ENCODE peak calls at places on chromosomes 16 and 17, in ten cellular contexts. One of them, this sample, is unnamed.

GRCh38 chr17:60390223-60390622 is 1.7 kb downstream of the USP32 start:
- DNase-seq in astrocyte of the spinal cord: peak; percentile 35
- DNase-seq in cardiac muscle cell: peak; percentile 85
- DNase-seq in neural crest cell: no peak
- DNase-seq in kidney tubule cell: peak; percentile 57
- DNase-seq in memory B cell: no peak
- DNase-seq in AG08395: peak; percentile 67
- DNase-seq in left ventricle myocardium inferior: no peak
- DNase-seq in mesendoderm: no peak
- DNase-seq in HS-5: peak; percentile 71
- DNase-seq in this sample: peak; percentile 58

GRCh38 chr17:11023639-11024479 is 186.0 kb upstream of the PIRT start:
- DNase-seq in neural crest cell: no peak
- DNase-seq in astrocyte of the spinal cord: no peak
- DNase-seq in cardiac muscle cell: no peak
- DNase-seq in memory B cell: no peak
- DNase-seq in AG08395: no peak
- DNase-seq in left ventricle myocardium inferior: no peak
- DNase-seq in kidney tubule cell: no peak
- DNase-seq in HS-5: no peak
- DNase-seq in mesendoderm: no peak
- DNase-seq in this sample: no peak

GRCh38 chr16:19677403-19677802 is 40.6 kb downstream of the KNOP1 start:
- DNase-seq in HS-5: no peak
- DNase-seq in mesendoderm: no peak
- DNase-seq in neural crest cell: no peak
- DNase-seq in cardiac muscle cell: no peak
- DNase-seq in kidney tubule cell: no peak
- DNase-seq in memory B cell: no peak
- DNase-seq in AG08395: no peak
- DNase-seq in astrocyte of the spinal cord: no peak
- DNase-seq in left ventricle myocardium inferior: peak; percentile 32
- DNase-seq in this sample: no peak

GRCh38 chr17:78923660-78924453 is 1.3 kb downstream of the TIMP2 start:
- DNase-seq in neural crest cell: no peak
- DNase-seq in left ventricle myocardium inferior: peak; percentile 61
- DNase-seq in mesendoderm: peak; percentile 66
- DNase-seq in memory B cell: peak; percentile 70
- DNase-seq in HS-5: no peak
- DNase-seq in AG08395: peak; percentile 28
- DNase-seq in kidney tubule cell: peak; percentile 75
- DNase-seq in astrocyte of the spinal cord: no peak
- DNase-seq in cardiac muscle cell: no peak
- DNase-seq in this sample: peak; percentile 92

GRCh38 chr17:44075598-44076293 is 5.2 kb downstream of the G6PC3 start:
- DNase-seq in neural crest cell: no peak
- DNase-seq in left ventricle myocardium inferior: no peak
- DNase-seq in astrocyte of the spinal cord: no peak
- DNase-seq in memory B cell: no peak
- DNase-seq in kidney tubule cell: no peak
- DNase-seq in cardiac muscle cell: no peak
- DNase-seq in mesendoderm: no peak
- DNase-seq in HS-5: no peak
- DNase-seq in AG08395: no peak
- DNase-seq in this sample: no peak

GRCh38 chr16:78127130-78127529 is 27.7 kb downstream of the WWOX start:
- DNase-seq in mesendoderm: no peak
- DNase-seq in cardiac muscle cell: peak; percentile 43
- DNase-seq in kidney tubule cell: no peak
- DNase-seq in memory B cell: no peak
- DNase-seq in left ventricle myocardium inferior: no peak
- DNase-seq in HS-5: no peak
- DNase-seq in astrocyte of the spinal cord: peak; percentile 22
- DNase-seq in neural crest cell: no peak
- DNase-seq in AG08395: peak; percentile 38
- DNase-seq in this sample: no peak

GRCh38 chr16:67470314-67470713 is 10.6 kb downstream of the ATP6V0D1 start:
- DNase-seq in left ventricle myocardium inferior: peak; percentile 91
- DNase-seq in cardiac muscle cell: no peak
- DNase-seq in HS-5: no peak
- DNase-seq in AG08395: peak; percentile 40
- DNase-seq in neural crest cell: no peak
- DNase-seq in kidney tubule cell: no peak
- DNase-seq in mesendoderm: no peak
- DNase-seq in memory B cell: no peak
- DNase-seq in astrocyte of the spinal cord: no peak
- DNase-seq in this sample: no peak

GRCh38 chr17:38464251-38464722 is 36.0 kb downstream of the ARHGAP23 start:
- DNase-seq in mesendoderm: no peak
- DNase-seq in left ventricle myocardium inferior: peak; percentile 68
- DNase-seq in neural crest cell: no peak
- DNase-seq in cardiac muscle cell: no peak
- DNase-seq in memory B cell: no peak
- DNase-seq in HS-5: no peak
- DNase-seq in astrocyte of the spinal cord: peak; percentile 29
- DNase-seq in kidney tubule cell: no peak
- DNase-seq in AG08395: peak; percentile 52
- DNase-seq in this sample: no peak

GRCh38 chr16:83040174-83040573 is 413.4 kb downstream of the CDH13 start:
- DNase-seq in kidney tubule cell: peak; percentile 17
- DNase-seq in neural crest cell: no peak
- DNase-seq in HS-5: peak; percentile 3
- DNase-seq in mesendoderm: no peak
- DNase-seq in memory B cell: no peak
- DNase-seq in cardiac muscle cell: no peak
- DNase-seq in left ventricle myocardium inferior: no peak
- DNase-seq in astrocyte of the spinal cord: peak; percentile 61
- DNase-seq in AG08395: no peak
- DNase-seq in this sample: no peak

GRCh38 chr17:55996826-55997225 is 156.4 kb upstream of the ANKFN1 start:
- DNase-seq in AG08395: no peak
- DNase-seq in memory B cell: no peak
- DNase-seq in mesendoderm: no peak
- DNase-seq in HS-5: no peak
- DNase-seq in kidney tubule cell: no peak
- DNase-seq in left ventricle myocardium inferior: no peak
- DNase-seq in neural crest cell: no peak
- DNase-seq in cardiac muscle cell: no peak
- DNase-seq in astrocyte of the spinal cord: no peak
- DNase-seq in this sample: no peak

GRCh38 chr16:31179153-31179746 is 689 bp upstream of the FUS start:
- DNase-seq in memory B cell: no peak
- DNase-seq in neural crest cell: no peak
- DNase-seq in kidney tubule cell: no peak
- DNase-seq in AG08395: peak; percentile 27
- DNase-seq in HS-5: no peak
- DNase-seq in astrocyte of the spinal cord: no peak
- DNase-seq in left ventricle myocardium inferior: no peak
- DNase-seq in mesendoderm: no peak
- DNase-seq in cardiac muscle cell: no peak
- DNase-seq in this sample: no peak

GRCh38 chr16:87860553-87861299 is 8.6 kb downstream of the SLC7A5 start:
- DNase-seq in HS-5: no peak
- DNase-seq in astrocyte of the spinal cord: peak; percentile 81
- DNase-seq in cardiac muscle cell: peak; percentile 56
- DNase-seq in kidney tubule cell: peak; percentile 87
- DNase-seq in AG08395: peak; percentile 46
- DNase-seq in neural crest cell: no peak
- DNase-seq in mesendoderm: no peak
- DNase-seq in memory B cell: no peak
- DNase-seq in left ventricle myocardium inferior: no peak
- DNase-seq in this sample: peak; percentile 70

GRCh38 chr17:43908111-43908721 is 880 bp upstream of the MPP2 start:
- DNase-seq in mesendoderm: peak; percentile 79
- DNase-seq in kidney tubule cell: no peak
- DNase-seq in left ventricle myocardium inferior: peak; percentile 69
- DNase-seq in cardiac muscle cell: peak; percentile 78
- DNase-seq in AG08395: peak; percentile 92
- DNase-seq in memory B cell: no peak
- DNase-seq in neural crest cell: peak; percentile 59
- DNase-seq in astrocyte of the spinal cord: peak; percentile 65
- DNase-seq in HS-5: no peak
- DNase-seq in this sample: no peak

GRCh38 chr16:31141489-31142108 is 6.1 kb upstream of the PRSS8 start:
- DNase-seq in neural crest cell: no peak
- DNase-seq in HS-5: no peak
- DNase-seq in mesendoderm: no peak
- DNase-seq in left ventricle myocardium inferior: no peak
- DNase-seq in astrocyte of the spinal cord: no peak
- DNase-seq in kidney tubule cell: no peak
- DNase-seq in AG08395: peak; percentile 39
- DNase-seq in memory B cell: no peak
- DNase-seq in cardiac muscle cell: no peak
- DNase-seq in this sample: no peak

GRCh38 chr16:11819798-11820197 is 22.7 kb upstream of the ZC3H7A start:
- DNase-seq in astrocyte of the spinal cord: no peak
- DNase-seq in mesendoderm: no peak
- DNase-seq in kidney tubule cell: no peak
- DNase-seq in AG08395: no peak
- DNase-seq in neural crest cell: no peak
- DNase-seq in left ventricle myocardium inferior: no peak
- DNase-seq in cardiac muscle cell: no peak
- DNase-seq in memory B cell: no peak
- DNase-seq in HS-5: no peak
- DNase-seq in this sample: no peak

GRCh38 chr17:3968886-3969524 is 4.8 kb upstream of the ATP2A3 start:
- DNase-seq in left ventricle myocardium inferior: no peak
- DNase-seq in kidney tubule cell: no peak
- DNase-seq in neural crest cell: no peak
- DNase-seq in mesendoderm: no peak
- DNase-seq in AG08395: no peak
- DNase-seq in astrocyte of the spinal cord: no peak
- DNase-seq in HS-5: no peak
- DNase-seq in cardiac muscle cell: peak; percentile 67
- DNase-seq in memory B cell: no peak
- DNase-seq in this sample: no peak

GRCh38 chr17:76171701-76172100 is 30.7 kb upstream of the FOXJ1 start:
- DNase-seq in astrocyte of the spinal cord: no peak
- DNase-seq in cardiac muscle cell: no peak
- DNase-seq in memory B cell: no peak
- DNase-seq in kidney tubule cell: no peak
- DNase-seq in AG08395: no peak
- DNase-seq in mesendoderm: no peak
- DNase-seq in HS-5: no peak
- DNase-seq in neural crest cell: no peak
- DNase-seq in left ventricle myocardium inferior: no peak
- DNase-seq in this sample: no peak

GRCh38 chr17:40582328-40582901 is 17.1 kb upstream of the CCR7 start:
- DNase-seq in kidney tubule cell: no peak
- DNase-seq in mesendoderm: no peak
- DNase-seq in astrocyte of the spinal cord: no peak
- DNase-seq in neural crest cell: no peak
- DNase-seq in left ventricle myocardium inferior: peak; percentile 42
- DNase-seq in HS-5: no peak
- DNase-seq in cardiac muscle cell: no peak
- DNase-seq in AG08395: no peak
- DNase-seq in memory B cell: no peak
- DNase-seq in this sample: no peak

GRCh38 chr17:3729881-3730280 is 6.2 kb downstream of the HASPIN start:
- DNase-seq in neural crest cell: no peak
- DNase-seq in memory B cell: no peak
- DNase-seq in cardiac muscle cell: no peak
- DNase-seq in left ventricle myocardium inferior: no peak
- DNase-seq in astrocyte of the spinal cord: no peak
- DNase-seq in AG08395: no peak
- DNase-seq in HS-5: no peak
- DNase-seq in mesendoderm: no peak
- DNase-seq in kidney tubule cell: no peak
- DNase-seq in this sample: no peak

GRCh38 chr17:57372156-57372555 is 115.8 kb downstream of the MSI2 start:
- DNase-seq in memory B cell: no peak
- DNase-seq in cardiac muscle cell: peak; percentile 60
- DNase-seq in astrocyte of the spinal cord: peak; percentile 69
- DNase-seq in left ventricle myocardium inferior: no peak
- DNase-seq in AG08395: no peak
- DNase-seq in kidney tubule cell: peak; percentile 84
- DNase-seq in HS-5: peak; percentile 19
- DNase-seq in mesendoderm: no peak
- DNase-seq in neural crest cell: no peak
- DNase-seq in this sample: peak; percentile 95

GRCh38 chr16:69318177-69318910 is 7.2 kb downstream of the VPS4A start:
- DNase-seq in memory B cell: no peak
- DNase-seq in mesendoderm: no peak
- DNase-seq in left ventricle myocardium inferior: no peak
- DNase-seq in kidney tubule cell: no peak
- DNase-seq in astrocyte of the spinal cord: no peak
- DNase-seq in AG08395: no peak
- DNase-seq in cardiac muscle cell: no peak
- DNase-seq in neural crest cell: no peak
- DNase-seq in HS-5: no peak
- DNase-seq in this sample: no peak

GRCh38 chr17:76492250-76492988 is 8.8 kb downstream of the RHBDF2 start:
- DNase-seq in neural crest cell: no peak
- DNase-seq in mesendoderm: no peak
- DNase-seq in cardiac muscle cell: no peak
- DNase-seq in left ventricle myocardium inferior: no peak
- DNase-seq in memory B cell: no peak
- DNase-seq in HS-5: no peak
- DNase-seq in AG08395: no peak
- DNase-seq in astrocyte of the spinal cord: no peak
- DNase-seq in kidney tubule cell: peak; percentile 15
- DNase-seq in this sample: no peak

GRCh38 chr17:32489320-32490100 is 2.7 kb downstream of the CDK5R1 start:
- DNase-seq in memory B cell: no peak
- DNase-seq in left ventricle myocardium inferior: no peak
- DNase-seq in mesendoderm: no peak
- DNase-seq in kidney tubule cell: no peak
- DNase-seq in cardiac muscle cell: no peak
- DNase-seq in astrocyte of the spinal cord: no peak
- DNase-seq in AG08395: no peak
- DNase-seq in HS-5: no peak
- DNase-seq in neural crest cell: no peak
- DNase-seq in this sample: no peak

GRCh38 chr17:82787081-82787848 is 35.4 kb downstream of the TBCD start:
- DNase-seq in astrocyte of the spinal cord: peak; percentile 77
- DNase-seq in cardiac muscle cell: no peak
- DNase-seq in kidney tubule cell: no peak
- DNase-seq in HS-5: no peak
- DNase-seq in memory B cell: no peak
- DNase-seq in neural crest cell: no peak
- DNase-seq in AG08395: peak; percentile 90
- DNase-seq in left ventricle myocardium inferior: no peak
- DNase-seq in mesendoderm: no peak
- DNase-seq in this sample: no peak

GRCh38 chr16:71882505-71883192 is 1.3 kb downstream of the ZNF821 start:
- DNase-seq in memory B cell: peak; percentile 81
- DNase-seq in left ventricle myocardium inferior: no peak
- DNase-seq in cardiac muscle cell: peak; percentile 79
- DNase-seq in HS-5: no peak
- DNase-seq in kidney tubule cell: peak; percentile 80
- DNase-seq in astrocyte of the spinal cord: peak; percentile 79
- DNase-seq in neural crest cell: peak; percentile 78
- DNase-seq in mesendoderm: peak; percentile 83
- DNase-seq in AG08395: peak; percentile 75
- DNase-seq in this sample: peak; percentile 81

GRCh38 chr16:89096768-89097527 is 3.3 kb downstream of the ACSF3 start:
- DNase-seq in astrocyte of the spinal cord: no peak
- DNase-seq in kidney tubule cell: no peak
- DNase-seq in memory B cell: no peak
- DNase-seq in HS-5: no peak
- DNase-seq in cardiac muscle cell: no peak
- DNase-seq in neural crest cell: no peak
- DNase-seq in left ventricle myocardium inferior: no peak
- DNase-seq in mesendoderm: no peak
- DNase-seq in AG08395: no peak
- DNase-seq in this sample: no peak

GRCh38 chr16:50627419-50627818 is 53.7 kb downstream of the SNX20 start:
- DNase-seq in kidney tubule cell: peak; percentile 15
- DNase-seq in HS-5: no peak
- DNase-seq in left ventricle myocardium inferior: peak; percentile 50
- DNase-seq in mesendoderm: peak; percentile 44
- DNase-seq in memory B cell: peak; percentile 22
- DNase-seq in astrocyte of the spinal cord: no peak
- DNase-seq in AG08395: peak; percentile 68
- DNase-seq in neural crest cell: no peak
- DNase-seq in cardiac muscle cell: peak; percentile 50
- DNase-seq in this sample: no peak

GRCh38 chr16:1903845-1904820 is 14.1 kb downstream of the HS3ST6 start:
- DNase-seq in astrocyte of the spinal cord: no peak
- DNase-seq in AG08395: no peak
- DNase-seq in HS-5: no peak
- DNase-seq in left ventricle myocardium inferior: no peak
- DNase-seq in cardiac muscle cell: peak; percentile 81
- DNase-seq in mesendoderm: no peak
- DNase-seq in kidney tubule cell: no peak
- DNase-seq in neural crest cell: no peak
- DNase-seq in memory B cell: peak; percentile 8
- DNase-seq in this sample: no peak

This sample was measured in PC-3.